ENCODE peak calls at places on chromosome 1, in eight cellular contexts. I, B, N, M, G, J, F and D are unnamed samples. For H3K4me1, the result is how much of the 10 kb centered on the place peaks cover.

GRCh38 chr1:84997667-84998600 is 1.0 kb upstream of the MCOLN2 start:
- DNase-seq in I (peak), B (peak), N (peak), M (no peak), G (peak), J (no peak), F (no peak), D (no peak)

GRCh38 chr1:24536391-24536840 is 19.5 kb upstream of the NCMAP start:
- DNase-seq in I (peak), B (no peak), N (no peak), M (no peak), G (no peak), J (no peak), F (no peak), D (no peak)

GRCh38 chr1:200353232-200353631 is 56.6 kb downstream of the ZNF281 start:
- DNase-seq in I (no peak), B (no peak), N (no peak), M (no peak), G (no peak), J (no peak), F (no peak), D (no peak)

GRCh38 chr1:6970256-6970655 is 185.0 kb downstream of the CAMTA1 start:
- DNase-seq in I (no peak), B (no peak), N (no peak), M (no peak), G (no peak), J (no peak), F (no peak), D (no peak)

GRCh38 chr1:29683472-29683871 is 447.1 kb downstream of the PTPRU start:
- DNase-seq in I (no peak), B (no peak), N (no peak), M (no peak), G (no peak), J (no peak), F (no peak), D (no peak)

GRCh38 chr1:58941471-58942289 is 157.8 kb upstream of the JUN start:
- DNase-seq in I (no peak), B (no peak), N (no peak), M (no peak), G (no peak), J (no peak), F (no peak), D (no peak)

GRCh38 chr1:19178734-19179398 is 31.2 kb downstream of the UBR4 start:
- DNase-seq in I (no peak), B (no peak), N (no peak), M (no peak), G (no peak), J (no peak), F (no peak), D (no peak)

GRCh38 chr1:56838726-56839125 is 15.9 kb upstream of the C8A start:
- DNase-seq in I (no peak), B (no peak), N (no peak), M (no peak), G (no peak), J (no peak), F (no peak), D (no peak)

GRCh38 chr1:11651017-11651416 is 3.2 kb downstream of the FBXO2 start:
- DNase-seq in I (no peak), B (no peak), N (no peak), M (no peak), G (no peak), J (no peak), F (no peak), D (no peak)
- H3K4me1 ChIP-seq in I (under half), B (under half), N (under half), M (under half), G (under half), J (under half), F (under half), D (half or more)

DNA sequence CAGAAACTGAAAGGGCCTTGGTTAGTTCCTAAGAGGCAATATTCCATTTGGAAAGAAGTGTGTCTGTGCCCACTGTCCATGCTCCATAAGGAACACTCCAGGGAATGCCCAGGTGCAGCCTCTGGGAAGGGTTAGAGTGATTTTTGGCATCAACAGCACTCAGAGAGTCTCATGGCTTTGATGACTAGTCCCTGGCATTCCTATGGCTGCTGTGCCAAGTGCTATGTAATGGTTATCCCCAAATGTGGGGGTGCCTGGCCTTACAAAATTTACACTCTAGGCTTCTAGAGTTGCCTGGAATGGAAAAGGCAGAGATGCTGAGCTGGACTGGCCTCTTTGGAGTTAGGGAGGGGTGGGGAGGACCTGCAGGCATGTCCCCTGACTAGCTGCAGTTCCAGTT is 75.0 kb upstream of the BCAR3 start:
- DNase-seq in I (no peak), B (no peak), N (no peak), M (no peak), G (no peak), J (no peak), F (no peak), D (no peak)
- H3K4me1 ChIP-seq in I (under half), B (half or more), N (under half), M (under half), G (under half), J (under half), F (under half), D (under half)

GRCh38 chr1:198599749-198600148 is 39.1 kb upstream of the PTPRC start:
- DNase-seq in I (no peak), B (no peak), N (no peak), M (no peak), G (no peak), J (no peak), F (no peak), D (no peak)
- H3K4me1 ChIP-seq in I (under half), B (under half), N (under half), M (under half), G (under half), J (under half), F (under half), D (under half)

GRCh38 chr1:201838381-201838780 is 9.4 kb downstream of the IPO9 start:
- DNase-seq in I (no peak), B (no peak), N (no peak), M (no peak), G (no peak), J (no peak), F (no peak), D (no peak)
- H3K4me1 ChIP-seq in I (under half), B (under half), N (under half), M (under half), G (under half), J (under half), F (under half), D (under half)

DNA sequence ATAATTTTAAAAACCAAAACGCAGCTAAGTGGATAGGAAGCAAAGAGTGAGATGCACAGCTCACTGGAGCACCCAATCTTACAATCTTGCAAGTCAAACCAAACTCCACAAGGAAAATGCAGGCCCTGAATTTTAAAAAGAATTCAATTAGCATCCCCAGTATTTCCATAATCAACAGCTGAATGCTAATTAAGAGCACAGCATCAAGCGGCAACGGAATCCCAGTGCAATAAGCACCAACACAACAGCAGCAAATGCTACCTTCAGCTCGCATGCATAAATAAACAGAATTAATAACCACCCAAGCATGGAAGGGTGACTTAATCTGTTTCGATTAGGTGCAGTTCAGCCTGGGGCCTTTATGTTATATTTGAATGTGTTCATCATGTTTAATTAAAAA is 142.9 kb downstream of the SLC45A1 start:
- DNase-seq in I (no peak), B (no peak), N (peak), M (no peak), G (no peak), J (no peak), F (no peak), D (no peak)
- H3K4me1 ChIP-seq in I (under half), B (under half), N (under half), M (under half), G (under half), J (half or more), F (under half), D (under half)

GRCh38 chr1:153752072-153752471 is 23.1 kb upstream of the SLC27A3 start:
- DNase-seq in I (no peak), B (no peak), N (no peak), M (no peak), G (no peak), J (no peak), F (no peak), D (no peak)

GRCh38 chr1:153752561-153753195 is 22.5 kb upstream of the SLC27A3 start:
- DNase-seq in I (no peak), B (no peak), N (no peak), M (peak), G (no peak), J (no peak), F (no peak), D (peak)

GRCh38 chr1:153748903-153749302 is 21.1 kb downstream of the INTS3 start:
- DNase-seq in I (no peak), B (no peak), N (no peak), M (no peak), G (no peak), J (no peak), F (no peak), D (no peak)

GRCh38 chr1:153750026-153750995 is 22.5 kb downstream of the INTS3 start:
- DNase-seq in I (no peak), B (no peak), N (peak), M (no peak), G (peak), J (no peak), F (no peak), D (peak)

GRCh38 chr1:153749408-153750005 is 21.7 kb downstream of the INTS3 start:
- DNase-seq in I (peak), B (peak), N (peak), M (peak), G (peak), J (peak), F (peak), D (peak)
- H3K4me1 ChIP-seq in I (under half), B (under half), N (under half), M (under half), G (under half), J (half or more), F (under half), D (half or more)

GRCh38 chr1:21319447-21320407 is 29.5 kb upstream of the ECE1 start:
- DNase-seq in I (no peak), B (no peak), N (no peak), M (no peak), G (no peak), J (peak), F (no peak), D (peak)
- H3K4me1 ChIP-seq in I (under half), B (under half), N (under half), M (under half), G (under half), J (half or more), F (half or more), D (half or more)

GRCh38 chr1:154974086-154974807 is at the start of gene CKS1B:
- DNase-seq in I (peak), B (peak), N (peak), M (peak), G (peak), J (peak), F (peak), D (peak)
- H3K4me1 ChIP-seq in I (under half), B (under half), N (under half), M (under half), G (under half), J (half or more), F (under half), D (half or more)

GRCh38 chr1:54287176-54287650 is 87.2 kb downstream of the MRPL37 start:
- DNase-seq in I (peak), B (peak), N (peak), M (peak), G (no peak), J (peak), F (peak), D (peak)

GRCh38 chr1:54289939-54290233 is 89.9 kb downstream of the MRPL37 start:
- DNase-seq in I (no peak), B (no peak), N (no peak), M (no peak), G (no peak), J (no peak), F (no peak), D (peak)

GRCh38 chr1:54290443-54291184 is 90.6 kb downstream of the MRPL37 start:
- DNase-seq in I (no peak), B (no peak), N (no peak), M (no peak), G (no peak), J (no peak), F (no peak), D (peak)

GRCh38 chr1:54287821-54288220 is 87.9 kb downstream of the MRPL37 start:
- DNase-seq in I (no peak), B (no peak), N (no peak), M (no peak), G (no peak), J (no peak), F (peak), D (peak)

DNA sequence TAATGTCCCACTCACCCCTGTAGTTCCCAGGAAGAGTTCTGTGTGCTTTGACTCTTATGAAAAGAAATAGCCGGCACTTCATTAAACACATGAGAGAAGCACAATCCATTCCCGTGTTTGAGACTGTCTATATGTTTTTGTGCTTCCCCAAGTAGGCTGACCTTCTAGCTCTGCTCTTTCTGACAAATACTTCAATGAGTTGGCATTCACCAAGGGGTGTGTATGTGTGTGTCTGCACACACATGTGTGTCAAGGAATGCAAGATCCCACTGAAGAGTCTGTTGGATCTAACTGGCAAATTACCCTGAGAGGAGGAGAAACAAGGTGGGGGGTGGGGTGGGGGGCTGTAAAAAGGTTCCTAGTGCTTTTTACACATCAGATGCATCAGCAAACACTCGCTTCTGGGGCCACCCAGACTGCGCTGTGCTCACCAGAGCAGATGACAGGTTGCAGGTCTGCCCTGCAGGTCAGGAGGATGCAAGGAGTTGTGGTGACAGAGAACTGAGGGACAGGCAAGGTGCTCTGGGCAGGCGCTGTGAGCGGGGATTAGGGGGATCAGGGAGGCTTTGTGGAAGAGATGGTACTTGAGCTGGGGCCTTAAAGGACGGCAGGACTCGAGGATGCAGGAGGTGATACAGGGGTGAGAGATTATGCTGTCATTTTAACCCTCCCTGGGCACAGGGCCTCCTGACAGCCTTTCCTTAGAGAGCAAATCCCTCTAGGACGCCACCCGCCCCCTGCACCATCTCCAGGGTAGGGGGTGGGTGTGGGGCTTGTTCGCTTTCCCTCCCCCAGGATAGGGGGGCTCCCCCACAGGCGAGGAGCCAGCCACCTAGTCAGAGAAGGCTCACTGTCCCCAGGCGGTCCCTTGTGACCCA is 89.3 kb downstream of the MRPL37 start:
- DNase-seq in I (no peak), B (no peak), N (no peak), M (no peak), G (no peak), J (no peak), F (no peak), D (no peak)
- H3K4me1 ChIP-seq in I (under half), B (under half), N (under half), M (half or more), G (under half), J (half or more), F (half or more), D (under half)

GRCh38 chr1:30746212-30747027 is 11.2 kb downstream of the LAPTM5 start:
- DNase-seq in I (no peak), B (no peak), N (no peak), M (no peak), G (no peak), J (no peak), F (no peak), D (no peak)

GRCh38 chr1:30745834-30746208 is 11.8 kb downstream of the LAPTM5 start:
- DNase-seq in I (no peak), B (no peak), N (no peak), M (no peak), G (no peak), J (no peak), F (no peak), D (no peak)

GRCh38 chr1:30748699-30749401 is 8.7 kb downstream of the LAPTM5 start:
- DNase-seq in I (no peak), B (no peak), N (no peak), M (no peak), G (no peak), J (no peak), F (no peak), D (no peak)

GRCh38 chr1:30748098-30748698 is 9.4 kb downstream of the LAPTM5 start:
- DNase-seq in I (peak), B (peak), N (no peak), M (no peak), G (no peak), J (no peak), F (no peak), D (no peak)

DNA sequence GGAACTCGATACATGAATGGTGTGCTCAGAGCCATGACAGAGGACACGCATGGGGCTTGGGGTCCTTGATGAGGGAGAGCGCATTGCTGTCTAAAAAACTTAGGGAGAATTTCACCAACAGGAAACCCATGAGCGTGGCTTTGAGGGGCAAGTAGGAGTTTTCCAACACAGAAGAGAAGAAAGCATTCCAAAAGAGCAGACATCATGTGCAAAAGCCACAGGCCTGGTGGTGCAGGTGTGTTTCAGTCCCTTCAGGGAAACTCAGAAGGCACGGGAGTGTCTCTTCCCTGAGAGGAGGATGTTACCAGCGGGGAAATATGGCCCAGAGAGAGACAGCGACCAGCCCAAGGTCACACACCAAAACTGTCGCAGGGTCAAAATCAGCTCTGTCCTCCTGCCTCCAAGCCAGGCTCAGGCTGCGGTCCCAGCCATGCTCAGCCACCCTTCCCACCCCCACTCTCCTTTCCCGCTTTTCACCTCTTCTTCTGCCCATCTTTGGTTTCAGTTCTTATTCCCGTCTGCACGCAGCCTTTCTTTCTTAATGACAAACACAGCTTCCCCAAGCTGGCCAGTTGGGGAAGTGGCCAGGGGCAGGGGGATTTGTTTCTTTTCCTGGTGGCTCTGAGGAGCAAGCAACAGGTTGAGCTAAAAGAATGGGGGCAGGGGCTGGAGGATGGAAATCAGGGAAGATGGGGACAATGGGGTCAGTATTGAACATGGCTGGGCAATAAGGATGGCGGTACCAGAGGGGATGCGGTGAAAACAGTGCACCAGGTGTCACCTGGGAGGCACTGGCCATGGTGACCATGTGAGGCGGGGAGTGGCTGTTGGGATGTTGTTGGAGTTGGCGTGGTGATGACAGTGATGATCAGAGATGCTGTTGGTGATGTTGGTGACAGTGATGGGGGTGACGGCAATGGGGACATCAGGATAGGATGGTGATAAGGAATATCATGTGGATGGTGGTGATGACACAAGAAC is 10.3 kb downstream of the LAPTM5 start:
- DNase-seq in I (no peak), B (no peak), N (no peak), M (no peak), G (no peak), J (no peak), F (no peak), D (no peak)
- H3K4me1 ChIP-seq in I (under half), B (under half), N (under half), M (under half), G (under half), J (under half), F (under half), D (under half)